ENCODE peak calls at places on chromosomes 1 and 21, in nine cellular contexts. R is tibial artery; Q is small intestine; D is CD8-positive, alpha-beta T cell; K is SK-N-SH; H is esophagus squamous epithelium; I is OCI-LY7; T is heart left ventricle; U is PC-3. X is an unnamed sample. For H3K4me1 and H3K36me3, the result is how much of the 10 kb centered on the place peaks cover.

GRCh38 chr21:14677639-14678179 is 131.6 kb upstream of the SAMSN1 start:
- DNase-seq in R (no peak), Q (no peak), D (no peak), K (no peak), H (no peak), I (no peak), T (no peak), U (no peak), X (no peak)

GRCh38 chr21:45290948-45291612 is 3.4 kb upstream of the POFUT2 start:
- DNase-seq in R (peak), Q (no peak), D (no peak), K (peak), H (no peak), I (no peak), T (no peak), U (peak), X (no peak)

GRCh38 chr1:59008599-59009347 is 224.9 kb upstream of the JUN start:
- DNase-seq in R (no peak), Q (no peak), D (no peak), K (no peak), H (no peak), I (no peak), T (no peak), U (no peak), X (no peak)

GRCh38 chr1:44723496-44724407 is 7.2 kb downstream of the RNU5D-1 start:
- DNase-seq in R (peak), Q (no peak), D (peak), K (no peak), H (no peak), I (peak), T (no peak), U (no peak), X (peak)

GRCh38 chr1:216500273-216500967 is 77.2 kb upstream of the USH2A start:
- DNase-seq in R (no peak), Q (peak), D (no peak), K (no peak), H (no peak), I (no peak), T (no peak), U (no peak), X (no peak)

GRCh38 chr21:38820471-38821239 is 14.9 kb downstream of the ETS2 start:
- DNase-seq in R (no peak), Q (peak), D (no peak), K (no peak), H (no peak), I (no peak), T (no peak), U (no peak), X (no peak)

GRCh38 chr21:40531421-40531820 is 315.5 kb downstream of the DSCAM start:
- DNase-seq in R (no peak), Q (no peak), D (no peak), K (no peak), H (no peak), I (no peak), T (no peak), U (no peak), X (no peak)

GRCh38 chr21:33657124-33657842 is 15.0 kb downstream of the ITSN1 start:
- DNase-seq in R (no peak), Q (peak), D (no peak), K (no peak), H (no peak), I (no peak), T (no peak), U (no peak), X (no peak)

GRCh38 chr1:229557913-229558414 is 543 bp downstream of the ABCB10 start:
- DNase-seq in R (peak), Q (peak), D (peak), K (peak), H (no peak), I (peak), T (peak), U (peak), X (peak)

GRCh38 chr21:45016491-45017375 is 57.6 kb upstream of the ADARB1 start:
- DNase-seq in R (peak), Q (no peak), D (no peak), K (no peak), H (no peak), I (no peak), T (peak), U (no peak), X (no peak)

GRCh38 chr1:6358757-6359567 is 34.6 kb downstream of the ACOT7 start:
- DNase-seq in R (no peak), Q (peak), D (peak), K (peak), H (no peak), I (peak), T (no peak), U (no peak), X (peak)

GRCh38 chr1:47616036-47616435 is 178.2 kb downstream of the FOXD2 start:
- DNase-seq in R (no peak), Q (no peak), D (no peak), K (no peak), H (no peak), I (no peak), T (no peak), U (no peak), X (no peak)

GRCh38 chr1:21626921-21627339 is 42.2 kb downstream of the RAP1GAP start:
- DNase-seq in R (no peak), Q (no peak), D (no peak), K (no peak), H (no peak), I (no peak), T (no peak), U (peak), X (no peak)

GRCh38 chr1:46449223-46450159 is 40.1 kb upstream of the DMBX1 start:
- DNase-seq in R (no peak), Q (no peak), D (no peak), K (no peak), H (no peak), I (no peak), T (peak), U (no peak), X (no peak)

GRCh38 chr1:27007909-27008582 is 4.6 kb downstream of the TENT5B start:
- DNase-seq in R (no peak), Q (peak), D (no peak), K (no peak), H (no peak), I (no peak), T (no peak), U (peak), X (no peak)

GRCh38 chr1:40530735-40531380 is 579 bp upstream of the ZNF684 start:
- DNase-seq in R (no peak), Q (no peak), D (no peak), K (peak), H (no peak), I (no peak), T (no peak), U (no peak), X (no peak)

GRCh38 chr1:92998829-92999228 is 37.6 kb upstream of the DIPK1A start:
- DNase-seq in R (no peak), Q (no peak), D (no peak), K (no peak), H (no peak), I (no peak), T (no peak), U (no peak), X (no peak)

GRCh38 chr1:237048803-237049202 is 6.8 kb downstream of the RYR2 start:
- DNase-seq in R (no peak), Q (no peak), D (no peak), K (no peak), H (no peak), I (no peak), T (no peak), U (no peak), X (no peak)

GRCh38 chr1:66274634-66275033 is 259.3 kb upstream of the SGIP1 start:
- DNase-seq in R (no peak), Q (peak), D (no peak), K (no peak), H (no peak), I (no peak), T (no peak), U (peak), X (no peak)

GRCh38 chr1:66271904-66272254 is 262.1 kb upstream of the SGIP1 start:
- DNase-seq in R (peak), Q (peak), D (no peak), K (peak), H (no peak), I (peak), T (peak), U (peak), X (no peak)

GRCh38 chr1:66275601-66276023 is 258.3 kb upstream of the SGIP1 start:
- DNase-seq in R (peak), Q (no peak), D (no peak), K (no peak), H (no peak), I (no peak), T (no peak), U (no peak), X (no peak)

GRCh38 chr1:66275083-66275482 is 258.9 kb upstream of the SGIP1 start:
- DNase-seq in R (no peak), Q (peak), D (no peak), K (no peak), H (no peak), I (peak), T (no peak), U (no peak), X (peak)

GRCh38 chr1:66273674-66274073 is 260.3 kb upstream of the SGIP1 start:
- DNase-seq in R (no peak), Q (no peak), D (no peak), K (no peak), H (no peak), I (no peak), T (no peak), U (no peak), X (no peak)
- H3K4me1 ChIP-seq in R (half or more), Q (under half), D (half or more), K (under half), H (under half), I (half or more), T (under half), U (under half), X (half or more)

GRCh38 chr1:33008051-33008914 is 28.4 kb downstream of the AK2 start:
- DNase-seq in R (no peak), Q (peak), D (no peak), K (no peak), H (no peak), I (no peak), T (no peak), U (peak), X (no peak)
- H3K27ac ChIP-seq in R (no peak), Q (peak), D (no peak), K (peak), H (peak), I (no peak), T (no peak), U (peak), X (no peak)

GRCh38 chr1:154253671-154254070 is 18.8 kb upstream of the HAX1 start:
- DNase-seq in R (no peak), Q (no peak), D (no peak), K (no peak), H (no peak), I (no peak), T (no peak), U (no peak), X (no peak)
- H3K36me3 ChIP-seq in R (half or more), Q (half or more), D (half or more), K (half or more), H (under half), I (half or more), T (half or more), U (half or more), X (half or more)

DNA sequence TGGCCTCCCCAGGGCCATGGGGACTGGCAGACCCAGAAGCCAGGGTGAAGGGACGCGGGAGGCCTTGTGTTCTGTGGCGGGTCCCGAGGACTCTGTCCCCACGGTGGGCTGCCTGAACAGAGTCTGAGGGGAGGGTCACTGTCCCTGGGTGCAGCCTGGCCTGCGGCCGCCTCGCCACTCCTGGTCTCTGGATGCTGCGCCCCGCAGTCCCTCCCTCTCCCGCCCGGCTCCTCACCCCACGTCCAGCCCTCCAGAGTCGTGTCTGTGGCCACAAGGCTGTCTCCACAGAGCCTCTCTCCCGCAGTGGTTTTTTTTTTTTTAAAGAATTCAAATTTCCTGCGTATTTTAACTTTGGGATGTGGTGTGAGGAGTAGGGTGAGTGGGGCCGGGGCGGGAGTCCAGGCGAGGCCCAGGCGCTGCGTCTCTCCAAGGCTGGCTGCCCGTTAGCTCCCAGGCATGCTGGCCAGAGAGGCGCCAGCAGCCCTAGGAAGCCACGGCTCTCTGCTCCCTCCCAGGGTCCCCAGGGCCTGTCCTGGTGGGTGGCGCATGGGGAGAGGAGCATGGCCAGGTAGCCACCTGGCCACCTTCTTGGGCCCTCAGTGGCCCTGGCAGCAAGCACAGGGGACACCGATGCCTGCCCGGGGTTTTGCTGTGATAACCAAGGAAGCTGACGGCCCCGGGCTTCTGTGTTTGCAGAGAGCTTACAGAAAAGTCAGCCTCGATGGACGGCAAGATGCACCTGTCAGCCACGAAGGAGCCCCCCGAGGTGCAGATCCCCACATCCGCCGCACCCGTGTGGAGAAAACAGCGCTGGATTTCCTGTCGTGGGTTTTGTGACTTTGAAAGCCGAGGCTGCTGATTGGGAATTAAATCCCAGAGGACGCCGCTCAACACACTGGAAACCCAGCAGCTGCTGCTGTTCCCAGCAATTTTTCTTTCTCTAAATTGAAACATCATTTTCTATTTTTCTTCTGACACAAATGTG is 72.8 kb downstream of the MORN1 start:
- DNase-seq in R (no peak), Q (no peak), D (no peak), K (no peak), H (no peak), I (no peak), T (no peak), U (no peak), X (no peak)
- H3K4me1 ChIP-seq in R (half or more), Q (under half), D (half or more), K (under half), H (under half), I (under half), T (half or more), U (under half), X (under half)

X was measured in CD8-positive, alpha-beta memory T cell.